ENCODE peak calls at places on chromosome 9, in five cellular contexts. Q is SK-N-SH, U is HepG2, E is H1, F is K562. H is an unnamed sample.

GRCh38 chr9:86321373-86321772 is 32.8 kb downstream of the TUT7 start:
- DNase-seq in Q (no peak), F (no peak), U (no peak), E (no peak), H (no peak)

GRCh38 chr9:91898451-91899433 is 51.3 kb downstream of the ROR2 start:
- DNase-seq in E (no peak), U (peak; percentile 9), Q (peak; percentile 68), F (peak; percentile 91), H (no peak)

GRCh38 chr9:130260816-130261765 is 4.5 kb upstream of the HMCN2 start:
- DNase-seq in Q (no peak), F (no peak), U (no peak), E (no peak), H (no peak)

GRCh38 chr9:134031783-134032182 is 6.5 kb downstream of the BRD3OS start:
- DNase-seq in E (no peak), Q (no peak), U (no peak), F (no peak), H (no peak)

GRCh38 chr9:10026585-10026984 is 586.2 kb downstream of the PTPRD start:
- DNase-seq in F (no peak), Q (no peak), U (no peak), E (no peak), H (no peak)

GRCh38 chr9:87944687-87945086 is 26.9 kb downstream of the SPATA31C1 start:
- DNase-seq in U (no peak), Q (peak; percentile 41), E (no peak), F (no peak), H (no peak)

GRCh38 chr9:113962391-113962790 is 86.3 kb downstream of the ZNF618 start:
- DNase-seq in E (no peak), U (no peak), Q (no peak), F (no peak), H (no peak)

GRCh38 chr9:5178126-5178805 is 7.2 kb downstream of the INSL6 start:
- DNase-seq in E (no peak), Q (no peak), F (no peak), U (no peak), H (no peak)

GRCh38 chr9:22158983-22159382 is 149.9 kb upstream of the CDKN2B start:
- DNase-seq in U (peak; percentile 85), Q (no peak), E (no peak), F (no peak), H (no peak)

GRCh38 chr9:113612216-113612747 is 148.8 kb downstream of the RGS3 start:
- DNase-seq in Q (no peak), F (no peak), U (no peak), E (no peak), H (no peak)

GRCh38 chr9:117704024-117704575 is at the start of gene TLR4:
- DNase-seq in E (no peak), U (no peak), F (no peak), Q (no peak), H (peak; percentile 45)

GRCh38 chr9:93585259-93585658 is 8.9 kb downstream of the PHF2 start:
- DNase-seq in U (no peak), F (no peak), Q (no peak), E (no peak), H (no peak)

GRCh38 chr9:12882430-12882829 is 107.6 kb downstream of the LURAP1L start:
- DNase-seq in U (no peak), Q (no peak), E (no peak), F (no peak), H (no peak)

GRCh38 chr9:92350129-92350739 is 24.5 kb downstream of the CENPP start:
- DNase-seq in U (no peak), Q (no peak), E (no peak), F (no peak), H (no peak)

GRCh38 chr9:114437401-114437893 is 49.7 kb upstream of the AKNA start:
- DNase-seq in E (no peak), U (peak; percentile 14), F (peak; percentile 41), Q (no peak), H (no peak)

GRCh38 chr9:34555002-34555348 is 32.2 kb upstream of the ENHO start:
- DNase-seq in E (no peak), U (no peak), Q (peak; percentile 83), F (no peak), H (no peak)

GRCh38 chr9:87599901-87600610 is 102.4 kb downstream of the DAPK1 start:
- DNase-seq in U (peak; percentile 73), F (peak; percentile 23), Q (no peak), E (no peak), H (no peak)

GRCh38 chr9:138024831-138025291 is 147.3 kb downstream of the CACNA1B start:
- DNase-seq in U (no peak), E (no peak), F (no peak), Q (no peak), H (no peak)

GRCh38 chr9:69549310-69550202 is 122.6 kb downstream of the APBA1 start:
- DNase-seq in U (peak; percentile 45), Q (peak; percentile 44), F (peak; percentile 28), E (no peak), H (no peak)

GRCh38 chr9:126722922-126723806 is 81.7 kb upstream of the ZBTB43 start:
- DNase-seq in U (no peak), E (no peak), F (peak; percentile 71), Q (peak; percentile 87), H (no peak)

GRCh38 chr9:68546596-68547390 is 6.1 kb upstream of the TMEM252 start:
- DNase-seq in F (no peak), U (peak; percentile 18), Q (no peak), E (no peak), H (peak; percentile 86)

GRCh38 chr9:79911724-79912123 is 340.0 kb downstream of the TLE4 start:
- DNase-seq in U (no peak), Q (no peak), F (no peak), E (no peak), H (no peak)

GRCh38 chr9:121731090-121731489 is 79.7 kb downstream of the DAB2IP start:
- DNase-seq in U (no peak), Q (no peak), E (no peak), F (no peak), H (no peak)

GRCh38 chr9:135969064-135969683 is 8.0 kb upstream of the UBAC1 start:
- DNase-seq in U (no peak), E (no peak), Q (no peak), F (no peak), H (no peak)

GRCh38 chr9:82152181-82152580 is 163.6 kb downstream of the SPATA31D1 start:
- DNase-seq in E (no peak), Q (no peak), U (no peak), F (no peak), H (no peak)

GRCh38 chr9:125436613-125437443 is 175.2 kb downstream of the GAPVD1 start:
- DNase-seq in U (no peak), E (no peak), F (peak; percentile 37), Q (no peak), H (no peak)

GRCh38 chr9:75087824-75088645 is at the start of the genes NMRK1 and OSTF1:
- DNase-seq in Q (peak; percentile 94), F (peak; percentile 93), U (peak; percentile 86), E (peak; percentile 81), H (peak; percentile 64)

GRCh38 chr9:87499455-87500015 is 1.9 kb downstream of the DAPK1 start:
- DNase-seq in Q (no peak), F (no peak), U (no peak), E (no peak), H (no peak)

GRCh38 chr9:87714819-87715218 is 11.1 kb upstream of the CTSL start:
- DNase-seq in Q (no peak), E (no peak), U (peak; percentile 89), F (peak; percentile 81), H (no peak)

GRCh38 chr9:14147738-14148137 is 166.2 kb downstream of the NFIB start:
- DNase-seq in F (no peak), U (no peak), Q (no peak), E (no peak), H (no peak)

DNA sequence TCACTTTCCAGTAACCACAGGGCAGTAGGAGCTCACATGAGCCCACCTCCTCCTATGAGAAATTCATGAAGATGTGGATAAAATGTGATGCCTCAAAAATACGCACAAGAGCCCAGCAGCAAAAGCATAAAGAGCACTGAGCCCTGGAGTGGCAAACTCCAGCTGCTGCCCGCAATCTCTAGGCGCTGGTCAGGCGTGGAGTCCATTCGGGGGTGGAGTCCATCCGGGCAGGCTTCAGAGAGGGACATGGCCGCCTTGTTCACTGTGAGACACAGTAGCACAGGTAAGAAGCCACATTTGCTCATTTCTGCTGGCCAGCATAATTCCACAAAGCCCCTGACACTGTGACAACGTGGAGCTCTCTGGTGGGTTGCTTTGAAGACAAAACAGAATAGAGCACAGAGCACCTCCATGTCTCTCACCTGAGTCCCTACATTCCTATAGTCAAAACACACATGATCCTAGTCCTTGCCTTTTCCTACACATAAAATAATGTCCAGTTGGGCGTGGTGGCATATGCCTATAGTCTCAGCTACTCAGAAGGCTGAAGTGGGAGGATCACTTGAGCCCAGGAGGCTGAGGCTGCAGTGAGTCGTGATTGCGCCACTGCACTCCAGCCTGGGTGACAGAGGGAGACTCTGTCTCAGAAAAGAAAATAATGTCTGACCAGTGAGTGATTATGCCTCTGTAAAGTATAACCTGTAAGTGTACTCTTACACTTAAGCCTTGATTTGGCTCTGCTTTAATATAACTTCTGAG is 365.2 kb downstream of the GADD45G start:
- DNase-seq in Q (no peak), E (no peak), U (no peak), F (no peak), H (no peak)
- TF ChIP-seq TAF1 in Q (no peak), E (no peak), U (no peak), F (no peak), H (no peak)

DNA sequence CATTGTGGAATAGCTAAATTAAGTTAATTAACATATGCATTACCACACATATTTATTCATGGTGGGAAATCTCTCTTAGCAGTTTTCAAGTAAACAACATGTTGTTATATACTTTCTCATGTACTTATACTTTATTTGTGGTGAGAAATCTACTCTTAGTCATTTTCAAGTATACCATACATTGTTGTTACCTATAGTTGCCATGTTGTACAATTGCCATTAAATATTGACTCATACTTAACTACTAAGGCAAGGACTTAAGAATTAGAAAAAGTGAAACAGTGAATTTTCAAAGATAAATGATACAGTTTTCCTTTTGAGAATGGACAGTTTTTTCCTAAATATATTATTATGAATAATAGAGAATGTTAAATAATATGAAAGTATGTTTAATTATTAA is 27.7 kb downstream of the UGCG start:
- DNase-seq in F (no peak), U (no peak), E (no peak), Q (no peak), H (no peak)
- TF ChIP-seq MAX in F (no peak), U (no peak), E (no peak), Q (no peak), H (no peak)

DNA sequence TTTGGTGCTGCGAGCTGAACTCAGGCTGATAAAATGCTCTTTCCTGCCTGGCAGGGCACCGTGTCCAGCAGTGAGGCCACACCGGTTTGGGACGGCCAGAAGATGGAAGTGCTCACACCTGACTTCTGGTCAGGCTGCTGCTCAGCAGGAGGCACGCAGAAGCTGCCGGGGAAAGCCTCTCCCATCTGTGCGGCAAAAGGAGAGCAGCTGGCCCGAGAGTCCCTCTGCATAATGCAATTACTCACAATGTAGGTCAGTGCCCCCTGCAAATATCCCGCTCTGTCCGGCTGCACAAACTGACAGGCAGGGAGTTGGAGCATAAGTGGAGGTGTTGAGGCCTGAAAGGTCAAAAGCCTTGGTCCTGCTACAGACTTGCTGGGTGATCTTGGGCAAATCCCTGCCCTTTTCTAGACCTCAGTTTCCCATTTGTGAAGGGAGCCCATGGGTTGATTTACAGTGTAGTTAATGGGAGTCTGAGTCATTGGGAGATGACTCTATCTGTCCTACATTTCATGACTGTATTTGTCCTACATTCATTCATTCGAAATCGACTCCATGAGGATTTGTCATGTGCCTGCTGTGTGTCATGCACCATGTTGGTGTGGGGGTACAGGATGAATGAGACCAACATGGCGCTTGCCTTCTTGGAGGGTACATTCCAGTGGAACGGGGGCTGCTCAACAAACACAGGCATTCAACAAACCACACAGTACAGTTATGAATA is 61.8 kb upstream of the TBC1D2 start:
- DNase-seq in E (no peak), F (no peak), Q (peak; percentile 68), U (no peak), H (no peak)
- TF ChIP-seq TAF1 in E (no peak), F (no peak), Q (no peak), U (no peak), H (no peak)

GRCh38 chr9:128124873-128125574 is 2.5 kb downstream of the PTGES2 start:
- DNase-seq in F (peak; percentile 85), U (peak; percentile 57), Q (peak; percentile 58), E (peak; percentile 66), H (peak; percentile 35)
- TF ChIP-seq MAX in F (no peak), U (peak; percentile 15), Q (no peak), E (no peak), H (no peak)

H was measured in GM12878.